ENCODE peak calls at places on chromosome 15, in seven cellular contexts. B is mucosa of descending colon; R is epithelial cell of esophagus; D is NB4; Q is IMR-90; O is ovary; U is CD8-positive, alpha-beta T cell. L is an unnamed sample.

GRCh38 chr15:29183071-29183831 is 86.4 kb downstream of the NSMCE3 start:
- DNase-seq in Q (no peak), U (no peak), O (no peak), B (no peak), R (peak), D (no peak), L (no peak)

GRCh38 chr15:22981336-22981840 is 1.2 kb upstream of the CYFIP1 start:
- DNase-seq in D (no peak), U (no peak), R (no peak), B (no peak), O (no peak), Q (no peak), L (no peak)

GRCh38 chr15:77414781-77415442 is 5.0 kb downstream of the PEAK1 start:
- DNase-seq in Q (no peak), R (no peak), D (no peak), B (no peak), U (no peak), O (no peak), L (no peak)

GRCh38 chr15:40242671-40243070 is 3.8 kb downstream of the PAK6 start:
- DNase-seq in O (no peak), R (no peak), B (no peak), U (no peak), Q (no peak), D (no peak), L (no peak)

GRCh38 chr15:39242345-39242744 is 338.5 kb upstream of the THBS1 start:
- DNase-seq in B (no peak), R (peak), U (no peak), D (no peak), O (no peak), Q (peak), L (no peak)

GRCh38 chr15:69983696-69984265 is 113.9 kb downstream of the TLE3 start:
- DNase-seq in R (peak), B (no peak), O (no peak), D (peak), U (no peak), Q (no peak), L (peak)

GRCh38 chr15:38308797-38309196 is 56.2 kb downstream of the SPRED1 start:
- DNase-seq in D (no peak), B (no peak), O (no peak), R (no peak), Q (no peak), U (no peak), L (no peak)

GRCh38 chr15:50655555-50655954 is 31.0 kb downstream of the TRPM7 start:
- DNase-seq in R (no peak), D (no peak), U (no peak), B (no peak), O (no peak), Q (no peak), L (no peak)

GRCh38 chr15:91555307-91555706 is 298.2 kb upstream of the SLCO3A1 start:
- DNase-seq in R (no peak), B (no peak), U (no peak), Q (peak), O (no peak), D (no peak), L (no peak)

GRCh38 chr15:65212097-65212496 is 824 bp upstream of the CILP start:
- DNase-seq in Q (no peak), R (peak), B (no peak), O (no peak), D (peak), U (peak), L (no peak)

GRCh38 chr15:43204016-43204901 is 16.6 kb downstream of the EPB42 start:
- DNase-seq in R (peak), U (peak), Q (peak), O (no peak), D (peak), B (no peak), L (no peak)

GRCh38 chr15:78938608-78939488 is 6.0 kb downstream of the CTSH start:
- DNase-seq in B (no peak), U (no peak), O (no peak), Q (no peak), D (peak), R (no peak), L (no peak)

GRCh38 chr15:38412466-38412865 is 41.5 kb upstream of the FAM98B start:
- DNase-seq in B (no peak), U (no peak), R (no peak), Q (no peak), O (no peak), D (no peak), L (no peak)

GRCh38 chr15:99487337-99487730 is 78.5 kb upstream of the MEF2A start:
- DNase-seq in U (no peak), R (no peak), Q (no peak), O (no peak), B (no peak), D (peak), L (no peak)
- H3K4me3 ChIP-seq in U (no peak), R (no peak), Q (no peak), O (no peak), B (no peak), D (no peak), L (no peak)

DNA sequence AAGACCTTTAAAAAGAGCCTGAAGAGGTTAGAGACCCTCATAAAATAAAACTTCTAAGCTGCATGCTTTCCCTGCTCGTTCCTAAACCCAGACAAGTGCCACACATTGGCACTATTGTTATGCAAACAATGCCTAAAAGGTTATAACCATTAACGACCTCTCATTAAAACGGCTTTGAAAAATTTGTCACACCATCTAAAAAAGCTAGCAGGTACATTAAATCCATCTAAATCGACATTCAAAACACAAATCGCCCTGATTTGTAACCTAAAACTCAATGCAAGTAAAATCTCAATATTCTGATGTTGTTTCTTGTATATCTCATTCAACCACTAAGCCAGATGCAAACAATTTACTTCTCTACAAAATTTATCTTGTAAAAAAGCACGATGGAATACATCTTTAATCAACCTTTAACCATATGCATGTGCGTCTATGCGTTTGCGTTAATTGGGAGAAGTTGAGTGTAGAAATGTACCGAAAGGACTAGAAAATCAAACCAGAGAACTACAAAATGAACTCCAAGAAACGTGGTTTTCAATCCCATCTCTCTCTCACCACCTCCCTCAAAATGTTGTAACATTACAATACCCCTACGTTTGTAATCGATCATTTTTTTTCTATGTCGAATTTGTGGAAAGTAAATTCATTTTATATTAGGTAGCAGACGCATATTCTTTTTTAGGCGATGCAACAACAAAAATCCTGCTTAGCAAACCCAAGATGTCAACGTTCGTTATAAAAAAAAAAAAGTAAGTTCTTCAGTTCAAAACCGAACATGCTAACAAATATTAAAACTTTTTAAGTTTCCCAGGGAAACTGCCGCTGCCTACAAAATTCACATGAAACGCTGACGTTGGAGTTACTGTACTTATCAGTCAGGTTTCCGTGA is 1.1 kb downstream of the ALDH1A2 start:
- DNase-seq in U (no peak), O (no peak), D (no peak), Q (no peak), B (no peak), R (no peak), L (no peak)
- H3K4me3 ChIP-seq in U (no peak), O (peak), D (no peak), Q (no peak), B (no peak), R (no peak), L (no peak)

GRCh38 chr15:68608844-68609232 is 30.0 kb downstream of the CORO2B start:
- DNase-seq in Q (no peak), U (no peak), B (no peak), R (no peak), D (no peak), O (no peak), L (no peak)

GRCh38 chr15:68612533-68612932 is 33.7 kb downstream of the CORO2B start:
- DNase-seq in Q (no peak), R (no peak), D (no peak), U (no peak), B (no peak), O (no peak), L (no peak)

GRCh38 chr15:68612979-68613740 is 34.4 kb downstream of the CORO2B start:
- DNase-seq in D (peak), O (no peak), B (no peak), R (peak), Q (peak), U (no peak), L (no peak)

GRCh38 chr15:68609618-68610017 is 30.8 kb downstream of the CORO2B start:
- DNase-seq in R (no peak), B (peak), D (peak), U (no peak), Q (no peak), O (peak), L (no peak)

DNA sequence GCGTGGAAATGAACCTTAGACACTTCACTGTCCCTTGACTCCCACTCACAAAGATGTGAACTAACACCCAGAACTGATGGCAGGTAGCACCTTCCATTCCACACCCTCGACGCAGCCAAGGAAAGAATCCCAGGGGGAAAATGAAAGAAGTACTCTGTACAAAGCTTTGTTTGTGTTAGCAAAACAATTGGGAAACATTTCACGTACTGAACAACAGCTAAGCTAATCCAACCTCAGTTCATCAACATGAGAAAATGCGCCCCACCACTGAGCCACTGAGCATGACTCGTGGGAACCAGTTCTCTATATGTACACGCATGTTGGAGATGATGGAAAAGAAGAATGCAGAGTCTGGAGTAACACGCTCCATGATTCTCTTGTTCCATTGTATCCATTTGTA is 32.0 kb downstream of the CORO2B start:
- DNase-seq in D (no peak), O (no peak), U (no peak), B (no peak), Q (no peak), R (peak), L (no peak)
- H3K4me3 ChIP-seq in D (no peak), O (no peak), U (no peak), B (no peak), Q (no peak), R (no peak), L (no peak)

GRCh38 chr15:32982001-32982400 is 212.5 kb downstream of the FMN1 start:
- DNase-seq in R (no peak), U (no peak), B (no peak), D (no peak), O (no peak), Q (no peak), L (no peak)

GRCh38 chr15:32974691-32975090 is 219.8 kb downstream of the FMN1 start:
- DNase-seq in D (no peak), Q (peak), R (peak), B (no peak), O (no peak), U (no peak), L (no peak)

GRCh38 chr15:32983679-32984078 is 210.8 kb downstream of the FMN1 start:
- DNase-seq in O (no peak), Q (no peak), R (no peak), U (no peak), B (no peak), D (no peak), L (no peak)

GRCh38 chr15:32981536-32981935 is 213.0 kb downstream of the FMN1 start:
- DNase-seq in B (no peak), O (no peak), D (no peak), Q (peak), R (peak), U (no peak), L (no peak)

GRCh38 chr15:32979710-32980109 is 214.8 kb downstream of the FMN1 start:
- DNase-seq in B (no peak), U (no peak), O (no peak), Q (peak), R (peak), D (no peak), L (peak)
- H3K4me3 ChIP-seq in B (no peak), U (no peak), O (no peak), Q (no peak), R (no peak), D (no peak), L (no peak)

GRCh38 chr15:55589297-55589696 is 1.2 kb upstream of the PYGO1 start:
- DNase-seq in O (peak), B (no peak), D (no peak), U (no peak), Q (no peak), R (no peak), L (no peak)
- H3K4me3 ChIP-seq in O (peak), B (no peak), D (no peak), U (no peak), Q (no peak), R (no peak), L (no peak)

GRCh38 chr15:52805351-52806283 is 15.5 kb upstream of the ONECUT1 start:
- DNase-seq in D (no peak), R (no peak), B (peak), O (no peak), Q (no peak), U (no peak), L (no peak)
- H3K4me3 ChIP-seq in D (no peak), R (no peak), B (no peak), O (peak), Q (no peak), U (peak), L (no peak)

DNA sequence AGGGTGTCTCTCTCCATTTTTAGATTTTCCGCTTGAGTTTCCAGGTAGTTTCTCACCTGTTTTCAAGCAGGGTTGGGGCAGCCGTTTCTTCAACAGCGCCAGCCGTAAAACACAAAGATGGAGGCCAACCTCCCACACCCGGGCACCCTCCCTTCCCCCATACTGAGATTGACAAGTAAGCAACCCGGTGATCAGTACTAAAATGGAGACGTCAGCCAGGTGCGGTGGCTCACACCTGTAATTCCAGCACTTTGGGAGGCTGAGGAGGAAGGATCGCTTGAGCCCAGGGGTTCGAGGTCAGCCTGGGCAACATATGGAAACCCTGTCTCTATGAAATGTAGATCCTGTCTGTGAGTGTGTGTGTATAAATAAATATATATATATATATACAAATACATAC is 903 bp upstream of the ZSCAN2 start:
- DNase-seq in O (peak), U (no peak), R (no peak), B (no peak), Q (no peak), D (no peak), L (no peak)
- H3K4me3 ChIP-seq in O (no peak), U (no peak), R (no peak), B (no peak), Q (no peak), D (no peak), L (no peak)

L was measured in retinal pigment epithelial cell.